ENCODE peak calls at places on chromosomes 5 and 9, in nine cellular contexts. R is cardiac muscle cell, Z is prostate gland, U is RWPE2, P is pancreas, O is cardiac fibroblast, C is tibial nerve, D is endothelial cell, Q is mammary epithelial cell. I is an unnamed sample.

GRCh38 chr9:127575875-127576778 is 36.0 kb upstream of the STXBP1 start:
- DNase-seq in Z (no peak), O (no peak), P (no peak), D (no peak), C (no peak), U (no peak), R (no peak), Q (no peak), I (no peak)

GRCh38 chr5:149837680-149838269 is 106.8 kb downstream of the PDE6A start:
- DNase-seq in Z (peak; percentile 60), O (peak; percentile 78), C (peak; percentile 26), U (no peak), P (no peak), D (peak; percentile 77), R (peak; percentile 77), Q (peak; percentile 56), I (peak; percentile 87)

GRCh38 chr9:34332370-34332964 is 3.1 kb downstream of the NUDT2 start:
- DNase-seq in O (peak; percentile 72), Z (no peak), P (no peak), C (peak; percentile 46), Q (peak; percentile 54), D (peak; percentile 31), R (peak; percentile 67), U (no peak), I (peak; percentile 38)

GRCh38 chr9:136587944-136588662 is 42.3 kb upstream of the NOTCH1 start:
- DNase-seq in O (no peak), Q (no peak), R (peak; percentile 54), U (no peak), Z (no peak), D (peak; percentile 82), P (no peak), C (no peak), I (no peak)

GRCh38 chr5:151755383-151755782 is 3.0 kb downstream of the ATOX1 start:
- DNase-seq in P (no peak), Q (no peak), O (no peak), D (no peak), C (no peak), R (no peak), U (no peak), Z (no peak), I (no peak)

GRCh38 chr5:16639206-16639605 is 22.4 kb upstream of the RETREG1 start:
- DNase-seq in P (no peak), R (no peak), C (no peak), Z (no peak), Q (no peak), D (no peak), U (no peak), O (no peak), I (no peak)

GRCh38 chr9:5326893-5327548 is 12.7 kb downstream of the RLN1 start:
- DNase-seq in D (peak; percentile 8), P (no peak), C (no peak), R (peak; percentile 2), Z (peak; percentile 7), O (no peak), Q (no peak), U (no peak), I (no peak)

GRCh38 chr5:136516617-136517016 is 151.3 kb upstream of the TRPC7 start:
- DNase-seq in Z (no peak), P (no peak), O (no peak), D (no peak), C (no peak), U (no peak), Q (no peak), R (peak; percentile 6), I (no peak)

GRCh38 chr5:108379722-108380530 is 2.0 kb downstream of the FBXL17 start:
- DNase-seq in Q (no peak), O (peak; percentile 8), D (no peak), R (no peak), P (no peak), C (no peak), Z (no peak), U (no peak), I (no peak)

GRCh38 chr9:132023409-132024180 is 56.1 kb downstream of the MED27 start:
- DNase-seq in R (no peak), U (no peak), P (no peak), C (no peak), D (no peak), O (no peak), Q (no peak), Z (no peak), I (no peak)

GRCh38 chr9:110748251-110748893 is 79.8 kb downstream of the MUSK start:
- DNase-seq in Z (peak; percentile 43), D (no peak), P (no peak), C (no peak), R (no peak), Q (peak; percentile 83), O (no peak), U (peak; percentile 82), I (peak; percentile 80)

GRCh38 chr5:156513123-156513814 is 186.3 kb downstream of the SGCD start:
- DNase-seq in O (no peak), Z (no peak), Q (no peak), C (no peak), D (no peak), P (no peak), U (no peak), R (peak; percentile 4), I (no peak)

GRCh38 chr5:100502684-100503083 is 32.5 kb upstream of the FAM174A start:
- DNase-seq in P (no peak), O (no peak), U (no peak), Z (no peak), R (no peak), C (no peak), Q (no peak), D (no peak), I (no peak)

GRCh38 chr9:86098793-86099694 is at the start of gene GOLM1:
- DNase-seq in O (peak; percentile 70), Z (peak; percentile 17), U (no peak), C (no peak), Q (peak; percentile 57), P (peak; percentile 88), R (peak; percentile 79), D (peak; percentile 76), I (peak; percentile 71)

GRCh38 chr5:66171349-66172344 is 27.5 kb downstream of the SREK1 start:
- DNase-seq in Z (peak; percentile 20), D (peak; percentile 24), C (peak; percentile 64), P (no peak), O (peak; percentile 73), R (peak; percentile 75), U (no peak), Q (peak; percentile 43), I (peak; percentile 51)

GRCh38 chr9:121498487-121499176 is 1.0 kb downstream of the GGTA1 start:
- DNase-seq in C (peak; percentile 39), D (peak; percentile 34), Q (peak; percentile 43), O (peak; percentile 69), R (peak; percentile 67), Z (peak; percentile 22), P (peak; percentile 62), U (no peak), I (peak; percentile 62)

GRCh38 chr5:109410389-109411174 is 808 bp upstream of the PJA2 start:
- DNase-seq in C (peak; percentile 68), Z (peak; percentile 45), U (peak; percentile 80), O (peak; percentile 91), D (peak; percentile 65), P (peak; percentile 79), R (peak; percentile 91), Q (peak; percentile 75), I (peak; percentile 60)

GRCh38 chr5:43753069-43753468 is 150.1 kb downstream of the NNT start:
- DNase-seq in P (peak; percentile 37), D (no peak), Q (no peak), Z (no peak), U (no peak), R (no peak), O (no peak), C (no peak), I (no peak)

GRCh38 chr9:126637002-126637849 is 23.5 kb downstream of the LMX1B start:
- DNase-seq in D (no peak), O (no peak), P (no peak), C (no peak), R (no peak), Q (peak; percentile 35), U (no peak), Z (no peak), I (no peak)

GRCh38 chr9:18587988-18588387 is 114.0 kb downstream of the ADAMTSL1 start:
- DNase-seq in Q (no peak), R (no peak), C (no peak), Z (no peak), P (no peak), O (no peak), D (no peak), U (no peak), I (no peak)

GRCh38 chr9:87127543-87127942 is 180.2 kb upstream of the GAS1 start:
- DNase-seq in Q (no peak), R (no peak), C (no peak), D (no peak), Z (no peak), U (no peak), O (no peak), P (no peak), I (no peak)
- TF ChIP-seq CTCF in Q (no peak), R (no peak), C (no peak), D (no peak), Z (no peak), U (no peak), O (no peak), P (no peak), I (no peak)

DNA sequence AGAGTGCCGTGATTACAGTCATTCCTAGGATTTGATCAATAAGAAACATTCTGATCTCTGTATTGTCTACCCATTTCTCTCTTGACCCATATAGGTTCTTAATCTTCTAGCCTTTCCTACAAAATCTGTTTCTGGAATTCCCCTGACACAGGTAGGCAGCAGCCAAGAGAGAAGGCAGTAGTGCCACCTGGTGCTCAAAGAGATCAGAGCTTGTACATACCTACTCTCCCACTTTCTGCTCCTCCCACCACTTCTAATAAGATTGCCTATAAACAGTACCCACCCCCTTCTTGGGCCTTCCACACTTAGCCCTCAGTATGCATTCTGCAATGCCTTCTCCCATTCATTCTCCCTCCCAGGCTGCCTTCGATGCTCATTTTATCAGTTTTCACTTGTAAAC is 117.4 kb upstream of the RORB start:
- DNase-seq in C (no peak), Z (peak; percentile 33), P (no peak), U (no peak), Q (peak; percentile 66), D (peak; percentile 47), O (no peak), R (peak; percentile 0), I (peak; percentile 33)
- TF ChIP-seq CTCF in C (no peak), Z (peak; percentile 46), P (peak; percentile 13), U (peak; percentile 61), Q (peak; percentile 77), D (no peak), O (no peak), R (no peak), I (peak; percentile 20)

GRCh38 chr9:35905912-35906679 is at the start of gene HRCT1:
- DNase-seq in U (peak; percentile 94), P (peak; percentile 91), Z (peak; percentile 96), R (peak; percentile 98), C (peak; percentile 91), O (peak; percentile 98), Q (peak; percentile 94), D (no peak), I (peak; percentile 88)
- TF ChIP-seq CTCF in U (no peak), P (no peak), Z (no peak), R (no peak), C (no peak), O (no peak), Q (no peak), D (no peak), I (no peak)

DNA sequence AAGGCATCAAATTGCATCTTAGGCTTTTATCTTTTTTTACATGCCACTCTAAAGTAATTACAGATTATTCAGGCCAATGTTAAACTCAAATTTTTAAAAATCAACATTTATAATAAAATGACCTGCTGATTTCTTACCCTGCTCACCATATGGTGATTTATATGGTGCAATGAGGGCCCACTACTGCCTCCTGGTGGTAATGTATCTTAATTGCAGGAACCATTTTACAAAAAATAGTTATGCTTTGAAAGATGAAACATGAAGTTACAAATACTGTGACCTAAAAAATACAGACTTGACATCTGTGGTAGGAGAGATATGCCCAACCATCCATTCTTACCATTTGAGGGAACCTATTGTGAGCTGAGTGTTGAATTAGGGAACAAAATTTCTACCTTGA is 292.6 kb upstream of the TAS2R1 start:
- DNase-seq in C (no peak), P (no peak), R (no peak), Z (no peak), D (no peak), U (no peak), Q (no peak), O (no peak), I (no peak)
- TF ChIP-seq CTCF in C (no peak), P (no peak), R (peak; percentile 38), Z (no peak), D (peak; percentile 72), U (peak; percentile 28), Q (peak; percentile 30), O (peak; percentile 35), I (peak; percentile 25)